ENCODE peak calls at places on chromosomes 11 and 22, in eight cellular contexts. I, V, R, G, C, Y, D and M are unnamed samples.

GRCh38 chr11:66956689-66957290 is 1.4 kb downstream of the PC start:
- DNase-seq in I (no peak), V (no peak), R (peak), G (no peak), C (peak), Y (no peak), D (no peak), M (no peak)

GRCh38 chr11:85795712-85796487 is 15.0 kb downstream of the SYTL2 start:
- DNase-seq in I (no peak), V (no peak), R (no peak), G (no peak), C (no peak), Y (no peak), D (no peak), M (no peak)

GRCh38 chr11:73931039-73931645 is 19.7 kb upstream of the DNAJB13 start:
- DNase-seq in I (no peak), V (no peak), R (peak), G (peak), C (peak), Y (no peak), D (no peak), M (no peak)

GRCh38 chr11:34749666-34750659 is 129.1 kb downstream of the EHF start:
- DNase-seq in I (no peak), V (no peak), R (no peak), G (peak), C (peak), Y (peak), D (no peak), M (no peak)

GRCh38 chr22:37806409-37807338 is 1.1 kb upstream of the GCAT start:
- DNase-seq in I (no peak), V (no peak), R (peak), G (no peak), C (peak), Y (no peak), D (no peak), M (peak)

GRCh38 chr11:66581261-66581660 is 11.6 kb downstream of the CCDC87 start:
- DNase-seq in I (no peak), V (no peak), R (no peak), G (no peak), C (no peak), Y (no peak), D (no peak), M (no peak)

GRCh38 chr22:30062256-30062655 is 18.0 kb upstream of the HORMAD2 start:
- DNase-seq in I (no peak), V (no peak), R (no peak), G (no peak), C (no peak), Y (no peak), D (no peak), M (no peak)

GRCh38 chr11:8223513-8223899 is 40.2 kb downstream of the LMO1 start:
- DNase-seq in I (no peak), V (no peak), R (no peak), G (no peak), C (peak), Y (no peak), D (no peak), M (no peak)

GRCh38 chr11:94860333-94860732 is 92.2 kb downstream of the AMOTL1 start:
- DNase-seq in I (no peak), V (no peak), R (no peak), G (no peak), C (no peak), Y (no peak), D (no peak), M (no peak)

GRCh38 chr22:23675502-23676415 is 15.1 kb upstream of the RGL4 start:
- DNase-seq in I (peak), V (no peak), R (no peak), G (no peak), C (no peak), Y (peak), D (no peak), M (no peak)

GRCh38 chr11:72930011-72930410 is 115.8 kb downstream of the ATG16L2 start:
- DNase-seq in I (no peak), V (no peak), R (no peak), G (no peak), C (peak), Y (no peak), D (no peak), M (no peak)

GRCh38 chr11:88709567-88709966 is 356.2 kb downstream of the GRM5 start:
- DNase-seq in I (no peak), V (no peak), R (no peak), G (no peak), C (no peak), Y (no peak), D (no peak), M (no peak)

GRCh38 chr11:69936750-69937149 is 117.5 kb upstream of the FGF3 start:
- DNase-seq in I (no peak), V (no peak), R (no peak), G (no peak), C (no peak), Y (no peak), D (no peak), M (no peak)

GRCh38 chr11:111530091-111530490 is 10.4 kb upstream of the LAYN start:
- DNase-seq in I (no peak), V (no peak), R (no peak), G (no peak), C (no peak), Y (no peak), D (no peak), M (no peak)

GRCh38 chr11:70305501-70305900 is 35.0 kb downstream of the PPFIA1 start:
- DNase-seq in I (no peak), V (no peak), R (no peak), G (no peak), C (no peak), Y (no peak), D (no peak), M (no peak)

GRCh38 chr22:31378123-31378522 is 21.3 kb upstream of the DRG1 start:
- DNase-seq in I (no peak), V (no peak), R (no peak), G (no peak), C (peak), Y (no peak), D (no peak), M (no peak)

GRCh38 chr11:118705111-118705741 is 25.8 kb upstream of the TREH start:
- DNase-seq in I (no peak), V (no peak), R (no peak), G (no peak), C (no peak), Y (no peak), D (no peak), M (no peak)

GRCh38 chr11:108983621-108984020 is 318.8 kb downstream of the DDX10 start:
- DNase-seq in I (no peak), V (no peak), R (peak), G (no peak), C (no peak), Y (no peak), D (no peak), M (no peak)

GRCh38 chr11:27120211-27120610 is 79.6 kb downstream of the BBOX1 start:
- DNase-seq in I (no peak), V (no peak), R (no peak), G (no peak), C (no peak), Y (no peak), D (no peak), M (no peak)

GRCh38 chr11:112871909-112872511 is 89.2 kb upstream of the NCAM1 start:
- DNase-seq in I (no peak), V (no peak), R (no peak), G (no peak), C (no peak), Y (no peak), D (no peak), M (no peak)

GRCh38 chr11:69200331-69201047 is 44.8 kb downstream of the SMIM38 start:
- DNase-seq in I (no peak), V (no peak), R (no peak), G (no peak), C (no peak), Y (peak), D (no peak), M (no peak)

GRCh38 chr11:32069361-32070058 is 21.4 kb upstream of the RCN1 start:
- DNase-seq in I (no peak), V (no peak), R (no peak), G (no peak), C (no peak), Y (no peak), D (no peak), M (no peak)

GRCh38 chr11:117328414-117329010 is 858 bp downstream of the CEP164 start:
- DNase-seq in I (no peak), V (no peak), R (no peak), G (no peak), C (peak), Y (no peak), D (no peak), M (no peak)

GRCh38 chr11:13335319-13335718 is 57.7 kb downstream of the BMAL1 start:
- DNase-seq in I (peak), V (peak), R (peak), G (peak), C (peak), Y (peak), D (peak), M (peak)

GRCh38 chr11:67351275-67352005 is 1.9 kb downstream of the POLD4 start:
- DNase-seq in I (no peak), V (no peak), R (peak), G (peak), C (peak), Y (peak), D (peak), M (peak)

GRCh38 chr22:26226538-26227297 is 57.5 kb downstream of the SEZ6L start:
- DNase-seq in I (no peak), V (no peak), R (no peak), G (no peak), C (no peak), Y (no peak), D (no peak), M (no peak)

GRCh38 chr11:65958306-65958705 is 3.2 kb upstream of the SART1 start:
- DNase-seq in I (no peak), V (no peak), R (no peak), G (no peak), C (no peak), Y (no peak), D (no peak), M (no peak)

GRCh38 chr22:50305658-50306566 is 1.5 kb downstream of the PLXNB2 start:
- DNase-seq in I (peak), V (no peak), R (peak), G (peak), C (peak), Y (peak), D (no peak), M (no peak)

GRCh38 chr11:122690801-122691649 is 35.5 kb downstream of the UBASH3B start:
- DNase-seq in I (no peak), V (no peak), R (no peak), G (no peak), C (peak), Y (no peak), D (no peak), M (no peak)

GRCh38 chr22:32590556-32590955 is 115.9 kb downstream of the FBXO7 start:
- DNase-seq in I (no peak), V (no peak), R (no peak), G (no peak), C (peak), Y (no peak), D (no peak), M (no peak)

GRCh38 chr11:100467821-100468508 is 219.1 kb upstream of the ARHGAP42 start:
- DNase-seq in I (no peak), V (no peak), R (no peak), G (no peak), C (no peak), Y (no peak), D (no peak), M (no peak)

GRCh38 chr22:48300877-48301276 is 1526.8 kb downstream of the BRD1 start:
- DNase-seq in I (no peak), V (no peak), R (no peak), G (no peak), C (no peak), Y (no peak), D (no peak), M (no peak)

GRCh38 chr11:34988294-34989255 is 72.2 kb downstream of the PDHX start:
- DNase-seq in I (no peak), V (no peak), R (peak), G (no peak), C (peak), Y (no peak), D (no peak), M (no peak)

GRCh38 chr11:10540546-10540914 is 457 bp downstream of the RNF141 start:
- DNase-seq in I (no peak), V (no peak), R (peak), G (no peak), C (peak), Y (no peak), D (no peak), M (no peak)

GRCh38 chr11:128472128-128473110 is 114.9 kb downstream of the ETS1 start:
- DNase-seq in I (no peak), V (no peak), R (no peak), G (no peak), C (peak), Y (no peak), D (no peak), M (peak)

GRCh38 chr22:50192825-50193204 is 7.1 kb downstream of the TRABD start:
- DNase-seq in I (no peak), V (no peak), R (no peak), G (no peak), C (no peak), Y (peak), D (peak), M (no peak)

GRCh38 chr11:16790484-16791240 is 52.2 kb downstream of the C11orf58 start:
- DNase-seq in I (no peak), V (no peak), R (no peak), G (no peak), C (no peak), Y (no peak), D (no peak), M (no peak)